ENCODE peak calls at places on chromosomes 2 and 18, in ten cellular contexts. One of them, this sample, is unnamed.

GRCh38 chr2:30404354-30405265 is 42.4 kb upstream of the LCLAT1 start:
- DNase-seq in skeletal muscle cell: no peak
- DNase-seq in lower lobe of right lung: no peak
- DNase-seq in activated CD4-positive, alpha-beta T cell treated with anti-CD3 and anti-CD28 coated beads, Interleukin-2, amount 50 U/mL, for 4 hours: no peak
- DNase-seq in AML-193: no peak
- DNase-seq in T-helper 22 cell: no peak
- DNase-seq in brain pericyte: no peak
- DNase-seq in GM13977: no peak
- DNase-seq in stimulated activated CD8-positive, alpha-beta memory T cell treated with anti-CD3 and anti-CD28 coated beads, Interleukin-12 subunit alpha, Interleukin-12 subunit beta, amount 100 ng/mL, for 1 hour: no peak
- DNase-seq in NAMALWA: no peak
- DNase-seq in this sample: no peak

GRCh38 chr2:225177098-225177497 is 134.8 kb upstream of the DOCK10 start:
- DNase-seq in AML-193: no peak
- DNase-seq in stimulated activated CD8-positive, alpha-beta memory T cell treated with anti-CD3 and anti-CD28 coated beads, Interleukin-12 subunit alpha, Interleukin-12 subunit beta, amount 100 ng/mL, for 1 hour: no peak
- DNase-seq in brain pericyte: no peak
- DNase-seq in lower lobe of right lung: no peak
- DNase-seq in GM13977: no peak
- DNase-seq in T-helper 22 cell: no peak
- DNase-seq in activated CD4-positive, alpha-beta T cell treated with anti-CD3 and anti-CD28 coated beads, Interleukin-2, amount 50 U/mL, for 4 hours: no peak
- DNase-seq in skeletal muscle cell: peak
- DNase-seq in NAMALWA: no peak
- DNase-seq in this sample: no peak

GRCh38 chr2:3142961-3143571 is 234.6 kb downstream of the EIPR1 start:
- DNase-seq in skeletal muscle cell: no peak
- DNase-seq in brain pericyte: no peak
- DNase-seq in NAMALWA: no peak
- DNase-seq in GM13977: no peak
- DNase-seq in AML-193: no peak
- DNase-seq in stimulated activated CD8-positive, alpha-beta memory T cell treated with anti-CD3 and anti-CD28 coated beads, Interleukin-12 subunit alpha, Interleukin-12 subunit beta, amount 100 ng/mL, for 1 hour: no peak
- DNase-seq in lower lobe of right lung: no peak
- DNase-seq in T-helper 22 cell: no peak
- DNase-seq in activated CD4-positive, alpha-beta T cell treated with anti-CD3 and anti-CD28 coated beads, Interleukin-2, amount 50 U/mL, for 4 hours: no peak
- DNase-seq in this sample: no peak

GRCh38 chr2:239751719-239752355 is 273.3 kb downstream of the NDUFA10 start:
- DNase-seq in skeletal muscle cell: no peak
- DNase-seq in T-helper 22 cell: no peak
- DNase-seq in stimulated activated CD8-positive, alpha-beta memory T cell treated with anti-CD3 and anti-CD28 coated beads, Interleukin-12 subunit alpha, Interleukin-12 subunit beta, amount 100 ng/mL, for 1 hour: no peak
- DNase-seq in NAMALWA: no peak
- DNase-seq in AML-193: no peak
- DNase-seq in activated CD4-positive, alpha-beta T cell treated with anti-CD3 and anti-CD28 coated beads, Interleukin-2, amount 50 U/mL, for 4 hours: peak
- DNase-seq in brain pericyte: no peak
- DNase-seq in lower lobe of right lung: peak
- DNase-seq in GM13977: no peak
- DNase-seq in this sample: no peak

GRCh38 chr18:79587298-79588125 is 92.1 kb upstream of the CTDP1 start:
- DNase-seq in NAMALWA: no peak
- DNase-seq in GM13977: no peak
- DNase-seq in activated CD4-positive, alpha-beta T cell treated with anti-CD3 and anti-CD28 coated beads, Interleukin-2, amount 50 U/mL, for 4 hours: no peak
- DNase-seq in brain pericyte: no peak
- DNase-seq in AML-193: no peak
- DNase-seq in T-helper 22 cell: no peak
- DNase-seq in stimulated activated CD8-positive, alpha-beta memory T cell treated with anti-CD3 and anti-CD28 coated beads, Interleukin-12 subunit alpha, Interleukin-12 subunit beta, amount 100 ng/mL, for 1 hour: no peak
- DNase-seq in skeletal muscle cell: no peak
- DNase-seq in lower lobe of right lung: peak
- DNase-seq in this sample: peak

GRCh38 chr2:98556634-98557033 is 51.7 kb downstream of the COA5 start:
- DNase-seq in lower lobe of right lung: no peak
- DNase-seq in stimulated activated CD8-positive, alpha-beta memory T cell treated with anti-CD3 and anti-CD28 coated beads, Interleukin-12 subunit alpha, Interleukin-12 subunit beta, amount 100 ng/mL, for 1 hour: no peak
- DNase-seq in T-helper 22 cell: no peak
- DNase-seq in GM13977: peak
- DNase-seq in AML-193: no peak
- DNase-seq in brain pericyte: no peak
- DNase-seq in NAMALWA: peak
- DNase-seq in skeletal muscle cell: no peak
- DNase-seq in activated CD4-positive, alpha-beta T cell treated with anti-CD3 and anti-CD28 coated beads, Interleukin-2, amount 50 U/mL, for 4 hours: no peak
- DNase-seq in this sample: no peak

GRCh38 chr18:75192899-75193298 is 16.0 kb downstream of the PTGR3 start:
- DNase-seq in NAMALWA: no peak
- DNase-seq in stimulated activated CD8-positive, alpha-beta memory T cell treated with anti-CD3 and anti-CD28 coated beads, Interleukin-12 subunit alpha, Interleukin-12 subunit beta, amount 100 ng/mL, for 1 hour: no peak
- DNase-seq in skeletal muscle cell: no peak
- DNase-seq in AML-193: no peak
- DNase-seq in activated CD4-positive, alpha-beta T cell treated with anti-CD3 and anti-CD28 coated beads, Interleukin-2, amount 50 U/mL, for 4 hours: no peak
- DNase-seq in GM13977: no peak
- DNase-seq in T-helper 22 cell: no peak
- DNase-seq in lower lobe of right lung: no peak
- DNase-seq in brain pericyte: no peak
- DNase-seq in this sample: no peak

GRCh38 chr2:142144547-142144946 is 13.7 kb upstream of the LRP1B start:
- DNase-seq in lower lobe of right lung: no peak
- DNase-seq in skeletal muscle cell: no peak
- DNase-seq in T-helper 22 cell: no peak
- DNase-seq in activated CD4-positive, alpha-beta T cell treated with anti-CD3 and anti-CD28 coated beads, Interleukin-2, amount 50 U/mL, for 4 hours: no peak
- DNase-seq in NAMALWA: no peak
- DNase-seq in GM13977: no peak
- DNase-seq in stimulated activated CD8-positive, alpha-beta memory T cell treated with anti-CD3 and anti-CD28 coated beads, Interleukin-12 subunit alpha, Interleukin-12 subunit beta, amount 100 ng/mL, for 1 hour: no peak
- DNase-seq in brain pericyte: no peak
- DNase-seq in AML-193: no peak
- DNase-seq in this sample: no peak

GRCh38 chr2:200658278-200658864 is 72.6 kb downstream of the AOX1 start:
- DNase-seq in stimulated activated CD8-positive, alpha-beta memory T cell treated with anti-CD3 and anti-CD28 coated beads, Interleukin-12 subunit alpha, Interleukin-12 subunit beta, amount 100 ng/mL, for 1 hour: no peak
- DNase-seq in T-helper 22 cell: no peak
- DNase-seq in GM13977: no peak
- DNase-seq in NAMALWA: no peak
- DNase-seq in brain pericyte: no peak
- DNase-seq in AML-193: no peak
- DNase-seq in lower lobe of right lung: no peak
- DNase-seq in activated CD4-positive, alpha-beta T cell treated with anti-CD3 and anti-CD28 coated beads, Interleukin-2, amount 50 U/mL, for 4 hours: no peak
- DNase-seq in skeletal muscle cell: no peak
- DNase-seq in this sample: no peak

GRCh38 chr2:20625920-20626697 is 24.8 kb downstream of the HS1BP3 start:
- DNase-seq in T-helper 22 cell: no peak
- DNase-seq in stimulated activated CD8-positive, alpha-beta memory T cell treated with anti-CD3 and anti-CD28 coated beads, Interleukin-12 subunit alpha, Interleukin-12 subunit beta, amount 100 ng/mL, for 1 hour: no peak
- DNase-seq in GM13977: no peak
- DNase-seq in brain pericyte: peak
- DNase-seq in activated CD4-positive, alpha-beta T cell treated with anti-CD3 and anti-CD28 coated beads, Interleukin-2, amount 50 U/mL, for 4 hours: no peak
- DNase-seq in AML-193: no peak
- DNase-seq in NAMALWA: no peak
- DNase-seq in skeletal muscle cell: no peak
- DNase-seq in lower lobe of right lung: peak
- DNase-seq in this sample: peak

GRCh38 chr2:151716721-151717120 is 17.6 kb downstream of the NEB start:
- DNase-seq in NAMALWA: no peak
- DNase-seq in brain pericyte: no peak
- DNase-seq in T-helper 22 cell: no peak
- DNase-seq in lower lobe of right lung: no peak
- DNase-seq in stimulated activated CD8-positive, alpha-beta memory T cell treated with anti-CD3 and anti-CD28 coated beads, Interleukin-12 subunit alpha, Interleukin-12 subunit beta, amount 100 ng/mL, for 1 hour: no peak
- DNase-seq in AML-193: no peak
- DNase-seq in skeletal muscle cell: no peak
- DNase-seq in GM13977: no peak
- DNase-seq in activated CD4-positive, alpha-beta T cell treated with anti-CD3 and anti-CD28 coated beads, Interleukin-2, amount 50 U/mL, for 4 hours: no peak
- DNase-seq in this sample: no peak

GRCh38 chr2:218648473-218649100 is 10.8 kb downstream of the ZNF142 start:
- DNase-seq in stimulated activated CD8-positive, alpha-beta memory T cell treated with anti-CD3 and anti-CD28 coated beads, Interleukin-12 subunit alpha, Interleukin-12 subunit beta, amount 100 ng/mL, for 1 hour: no peak
- DNase-seq in activated CD4-positive, alpha-beta T cell treated with anti-CD3 and anti-CD28 coated beads, Interleukin-2, amount 50 U/mL, for 4 hours: peak
- DNase-seq in NAMALWA: peak
- DNase-seq in brain pericyte: no peak
- DNase-seq in AML-193: peak
- DNase-seq in GM13977: peak
- DNase-seq in T-helper 22 cell: no peak
- DNase-seq in lower lobe of right lung: no peak
- DNase-seq in skeletal muscle cell: no peak
- DNase-seq in this sample: no peak

GRCh38 chr2:229170907-229171306 is 100.2 kb downstream of the PID1 start:
- DNase-seq in AML-193: no peak
- DNase-seq in skeletal muscle cell: no peak
- DNase-seq in stimulated activated CD8-positive, alpha-beta memory T cell treated with anti-CD3 and anti-CD28 coated beads, Interleukin-12 subunit alpha, Interleukin-12 subunit beta, amount 100 ng/mL, for 1 hour: no peak
- DNase-seq in lower lobe of right lung: no peak
- DNase-seq in NAMALWA: no peak
- DNase-seq in T-helper 22 cell: no peak
- DNase-seq in GM13977: no peak
- DNase-seq in activated CD4-positive, alpha-beta T cell treated with anti-CD3 and anti-CD28 coated beads, Interleukin-2, amount 50 U/mL, for 4 hours: no peak
- DNase-seq in brain pericyte: no peak
- DNase-seq in this sample: no peak

GRCh38 chr2:100036020-100036419 is 106.4 kb downstream of the AFF3 start:
- DNase-seq in brain pericyte: no peak
- DNase-seq in NAMALWA: no peak
- DNase-seq in stimulated activated CD8-positive, alpha-beta memory T cell treated with anti-CD3 and anti-CD28 coated beads, Interleukin-12 subunit alpha, Interleukin-12 subunit beta, amount 100 ng/mL, for 1 hour: no peak
- DNase-seq in lower lobe of right lung: no peak
- DNase-seq in GM13977: no peak
- DNase-seq in AML-193: no peak
- DNase-seq in activated CD4-positive, alpha-beta T cell treated with anti-CD3 and anti-CD28 coated beads, Interleukin-2, amount 50 U/mL, for 4 hours: no peak
- DNase-seq in skeletal muscle cell: no peak
- DNase-seq in T-helper 22 cell: no peak
- DNase-seq in this sample: no peak

This sample was measured in RWPE2.